ENCODE peak calls at places on chromosomes 16 and 17, in five cellular contexts. T is cardiac fibroblast; Y is fibroblast of lung; Z is CD8-positive, alpha-beta T cell; V is AG09309. N is an unnamed sample.

GRCh38 chr17:57482657-57483056 is 226.3 kb downstream of the MSI2 start:
- DNase-seq in T (no peak), V (no peak), Z (no peak), Y (no peak), N (no peak)

GRCh38 chr17:67491678-67492019 is 114.6 kb downstream of the PITPNC1 start:
- DNase-seq in V (no peak), Y (no peak), T (no peak), Z (no peak), N (no peak)

GRCh38 chr17:18129041-18129502 is 20.5 kb downstream of the MYO15A start:
- DNase-seq in T (peak; percentile 66), Z (no peak), Y (peak; percentile 72), V (no peak), N (peak; percentile 53)

GRCh38 chr17:54860617-54861468 is 39.8 kb upstream of the TOM1L1 start:
- DNase-seq in Y (no peak), V (no peak), T (no peak), Z (no peak), N (no peak)

GRCh38 chr17:81840826-81841778 is 6.3 kb upstream of the PPP1R27 start:
- DNase-seq in T (no peak), V (no peak), Z (no peak), Y (no peak), N (no peak)

GRCh38 chr17:44900894-44901293 is 1.6 kb upstream of the EFTUD2 start:
- DNase-seq in Z (no peak), V (peak; percentile 35), T (peak; percentile 95), Y (peak; percentile 90), N (peak; percentile 79)

GRCh38 chr17:27224526-27225315 is 69.2 kb upstream of the WSB1 start:
- DNase-seq in Z (no peak), Y (peak; percentile 36), V (no peak), T (no peak), N (peak; percentile 29)

GRCh38 chr17:36850794-36851193 is 86.5 kb upstream of the LHX1 start:
- DNase-seq in Z (no peak), V (no peak), T (peak; percentile 60), Y (peak; percentile 34), N (peak; percentile 69)

GRCh38 chr17:38591759-38592241 is 14.0 kb downstream of the SRCIN1 start:
- DNase-seq in Y (no peak), Z (no peak), V (no peak), T (peak; percentile 44), N (no peak)

GRCh38 chr17:3635474-3636153 is 436 bp downstream of the SHPK start:
- DNase-seq in T (no peak), Y (no peak), V (no peak), Z (no peak), N (no peak)

GRCh38 chr16:51155199-51155607 is 4.1 kb upstream of the SALL1 start:
- DNase-seq in Z (no peak), V (no peak), T (no peak), Y (no peak), N (no peak)

GRCh38 chr16:57263585-57264351 is 18.7 kb downstream of the ARL2BP start:
- DNase-seq in T (no peak), Y (no peak), V (no peak), Z (no peak), N (no peak)

GRCh38 chr17:6474906-6475305 is 30.7 kb downstream of the PIMREG start:
- DNase-seq in Z (no peak), V (no peak), Y (no peak), T (no peak), N (no peak)

GRCh38 chr17:6660765-6661463 is 9.4 kb downstream of the C17orf100 start:
- DNase-seq in Y (no peak), T (no peak), V (no peak), Z (no peak), N (no peak)

DNA sequence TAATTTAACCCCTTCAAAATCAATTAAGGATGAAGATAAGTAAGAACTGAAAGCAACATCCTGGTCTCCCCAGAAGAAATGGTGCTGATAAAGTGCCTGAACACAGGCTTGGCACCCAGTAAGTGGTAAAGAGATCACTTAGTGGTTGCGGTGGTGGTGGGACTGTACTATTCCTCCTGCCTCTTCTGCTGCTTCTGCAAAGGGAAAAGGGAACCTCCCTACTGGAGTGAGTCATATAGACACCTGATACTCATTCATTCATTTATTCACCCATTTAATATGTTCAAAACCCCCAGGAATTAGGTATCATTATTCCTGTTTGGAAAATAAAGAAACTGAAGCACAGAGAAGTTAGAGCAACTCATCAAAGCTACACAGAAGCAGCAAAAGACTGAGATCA is 60.6 kb downstream of the CDYL2 start:
- DNase-seq in V (no peak), Z (no peak), Y (no peak), T (no peak), N (peak; percentile 10)
- H3K4me3 ChIP-seq in V (no peak overlapping the region), Z (no peak overlapping the region), Y (no peak overlapping the region), T (no peak overlapping the region), N (no peak overlapping the region)

GRCh38 chr17:76736349-76737081 is 616 bp downstream of the SRSF2 start:
- DNase-seq in Y (peak; percentile 65), V (no peak), Z (peak; percentile 32), T (peak; percentile 75), N (peak; percentile 87)
- TF ChIP-seq CTCF in Y (peak; percentile 15), V (no peak), Z (no peak), T (peak; percentile 13), N (peak; percentile 13)

GRCh38 chr16:80993293-80993691 is 13.4 kb downstream of the CMC2 start:
- DNase-seq in Y (peak; percentile 81), Z (no peak), T (peak; percentile 92), V (peak; percentile 74), N (peak; percentile 88)

GRCh38 chr16:80994451-80994850 is 12.2 kb downstream of the CMC2 start:
- DNase-seq in T (peak; percentile 20), Y (peak; percentile 11), V (no peak), Z (no peak), N (no peak)

GRCh38 chr16:80997139-80997798 is 9.4 kb downstream of the CMC2 start:
- DNase-seq in V (no peak), T (peak; percentile 32), Z (no peak), Y (peak; percentile 12), N (no peak)

GRCh38 chr16:80997964-80998620 is 8.6 kb downstream of the CMC2 start:
- DNase-seq in Y (no peak), V (no peak), Z (no peak), T (no peak), N (no peak)

GRCh38 chr16:80996688-80997138 is 10.0 kb downstream of the CMC2 start:
- DNase-seq in Y (peak; percentile 1), Z (no peak), V (no peak), T (no peak), N (no peak)
- H3K4me3 ChIP-seq in Y (no peak overlapping the region), Z (peak overlapping the region; percentile 54), V (no peak overlapping the region), T (no peak overlapping the region), N (no peak overlapping the region)

GRCh38 chr16:54957403-54957802 is 26.7 kb downstream of the IRX5 start:
- DNase-seq in Z (no peak), T (peak; percentile 18), V (no peak), Y (no peak), N (peak; percentile 44)
- TF ChIP-seq CTCF in Z (no peak), T (peak; percentile 59), V (peak; percentile 44), Y (peak; percentile 33), N (no peak)

GRCh38 chr16:22252317-22252716 is 44.9 kb upstream of the POLR3E start:
- DNase-seq in V (no peak), T (no peak), Y (no peak), Z (no peak), N (no peak)
- H3K4me3 ChIP-seq in V (no peak overlapping the region), T (no peak overlapping the region), Y (no peak overlapping the region), Z (no peak overlapping the region), N (no peak overlapping the region)

GRCh38 chr16:85878875-85879274 is 20.1 kb upstream of the IRF8 start:
- DNase-seq in V (peak; percentile 27), T (peak; percentile 55), Y (peak; percentile 60), Z (no peak), N (peak; percentile 93)
- TF ChIP-seq CTCF in V (peak; percentile 5), T (no peak), Y (no peak), Z (no peak), N (peak; percentile 30)

DNA sequence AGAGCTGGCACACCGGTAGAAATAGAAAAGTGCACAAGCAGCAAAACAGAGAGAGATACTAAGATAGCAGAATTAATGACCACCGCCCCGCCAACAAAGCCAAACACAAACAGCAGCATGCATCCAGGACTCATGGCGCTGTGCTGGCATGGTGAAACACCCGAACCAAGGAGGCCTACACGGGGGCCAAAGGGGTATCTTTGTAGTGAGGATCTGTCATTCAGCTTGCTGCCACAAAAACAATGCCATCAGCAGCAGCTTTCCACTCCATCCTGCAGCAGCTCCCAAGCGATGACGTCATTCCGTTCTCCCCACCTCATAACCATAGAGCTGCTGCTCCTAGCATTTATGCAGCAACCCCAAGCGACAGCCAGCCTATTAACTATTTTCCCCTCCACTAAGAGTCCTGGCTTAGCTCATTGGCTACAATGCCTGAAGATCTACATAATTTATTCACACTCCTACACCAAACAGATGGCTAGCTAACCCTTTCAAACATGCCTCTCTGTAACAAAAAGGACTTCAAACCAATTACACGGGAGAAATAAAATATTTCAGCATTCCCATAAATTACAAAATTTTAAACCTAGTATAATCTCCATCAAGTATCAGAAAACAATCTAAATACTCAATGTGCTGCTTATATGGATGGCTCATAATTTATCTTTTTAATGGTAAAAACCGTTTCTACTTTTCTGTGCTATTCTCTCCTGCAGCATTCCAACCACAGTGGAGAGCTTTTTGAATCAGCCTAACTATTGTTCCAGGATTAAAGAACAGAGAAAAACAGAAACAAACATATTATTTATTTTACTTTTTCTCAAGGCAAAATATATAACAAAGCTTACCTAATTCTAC is 73.9 kb downstream of the SPAG9 start:
- DNase-seq in Z (no peak), Y (peak; percentile 90), V (peak; percentile 64), T (peak; percentile 96), N (peak; percentile 89)
- H3K4me3 ChIP-seq in Z (no peak overlapping the region), Y (no peak overlapping the region), V (no peak overlapping the region), T (peak overlapping the region; percentile 33), N (peak overlapping the region; percentile 39)

N was measured in foreskin fibroblast.